ENCODE peak calls at places on chromosomes 12 and 14, in five cellular contexts. Z is K562, S is body of pancreas, A is breast epithelium, E is transverse colon. T is an unnamed sample. For H3K4me1, the result is how much of the 10 kb centered on the place peaks cover.

GRCh38 chr12:12700249-12700648 is 4.3 kb upstream of the GPR19 start:
- DNase-seq in E (no peak), S (no peak), A (no peak), Z (no peak), T (no peak)

GRCh38 chr14:31038521-31039166 is 12.5 kb upstream of the STRN3 start:
- DNase-seq in E (no peak), Z (peak), A (no peak), S (no peak), T (no peak)

GRCh38 chr14:55249423-55249822 is 21.8 kb upstream of the FBXO34 start:
- DNase-seq in S (no peak), A (no peak), Z (no peak), E (no peak), T (no peak)

GRCh38 chr14:73176673-73177072 is 40.4 kb downstream of the PSEN1 start:
- DNase-seq in E (no peak), S (no peak), A (no peak), Z (no peak), T (no peak)

GRCh38 chr14:33545696-33546095 is 405.2 kb downstream of the EGLN3 start:
- DNase-seq in E (no peak), Z (no peak), A (no peak), S (no peak), T (no peak)

GRCh38 chr12:109529618-109530300 is 43.5 kb downstream of the MMAB start:
- DNase-seq in E (no peak), A (no peak), Z (no peak), S (no peak), T (no peak)

GRCh38 chr12:79071498-79071897 is 206.9 kb downstream of the SYT1 start:
- DNase-seq in Z (no peak), A (no peak), S (no peak), E (no peak), T (no peak)

GRCh38 chr14:53354331-53354730 is 201.2 kb upstream of the DDHD1 start:
- DNase-seq in S (no peak), E (no peak), Z (no peak), A (no peak), T (no peak)

GRCh38 chr12:12214635-12215131 is 52.2 kb downstream of the LRP6 start:
- DNase-seq in A (no peak), E (no peak), S (no peak), Z (peak), T (no peak)

GRCh38 chr14:87628129-87628528 is 364.9 kb downstream of the GALC start:
- DNase-seq in S (peak), Z (no peak), A (no peak), E (no peak), T (no peak)

GRCh38 chr12:121937654-121938053 is 19.3 kb downstream of the CFAP251 start:
- DNase-seq in A (no peak), Z (no peak), E (no peak), S (no peak), T (no peak)

GRCh38 chr12:16095531-16096110 is 181.9 kb downstream of the SLC15A5 start:
- DNase-seq in E (no peak), S (no peak), Z (no peak), A (no peak), T (no peak)

GRCh38 chr14:54572316-54572715 is 5.4 kb downstream of the SAMD4A start:
- DNase-seq in A (no peak), E (no peak), Z (peak), S (no peak), T (no peak)

GRCh38 chr12:38399711-38400205 is 83.2 kb downstream of the ALG10B start:
- DNase-seq in A (no peak), Z (no peak), S (no peak), E (no peak), T (no peak)

GRCh38 chr14:102848830-102849521 is 71.7 kb downstream of the TRAF3 start:
- DNase-seq in Z (peak), S (peak), E (peak), A (no peak), T (peak)

GRCh38 chr14:65287264-65288131 is 125.0 kb upstream of the FUT8 start:
- DNase-seq in Z (no peak), E (peak), S (no peak), A (no peak), T (no peak)

GRCh38 chr14:93186461-93186860 is 1.3 kb downstream of the LYSET start:
- DNase-seq in Z (no peak), E (no peak), S (no peak), A (no peak), T (no peak)

DNA sequence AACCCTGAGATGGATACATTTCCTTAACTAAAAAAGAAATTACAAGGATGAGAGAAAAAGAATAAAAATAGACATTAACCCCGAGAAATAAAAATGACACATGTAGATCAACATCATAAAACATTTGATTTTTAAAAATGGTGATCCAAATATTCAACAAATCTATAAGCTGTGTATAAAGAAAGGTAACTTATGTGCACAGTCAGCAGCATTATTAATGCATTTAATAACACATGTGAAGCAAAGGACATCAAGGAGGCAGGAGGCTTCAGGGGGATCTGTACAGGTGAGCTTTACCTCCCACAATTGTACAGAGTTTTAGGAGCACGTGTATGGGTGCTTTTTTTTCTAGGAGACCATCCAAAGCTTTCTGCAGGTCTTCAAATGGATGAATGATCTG is 76.1 kb downstream of the MED13L start:
- DNase-seq in E (no peak), S (no peak), Z (no peak), A (no peak), T (no peak)
- H3K4me1 ChIP-seq in E (under half), S (under half), Z (under half), A (under half), T (half or more)

DNA sequence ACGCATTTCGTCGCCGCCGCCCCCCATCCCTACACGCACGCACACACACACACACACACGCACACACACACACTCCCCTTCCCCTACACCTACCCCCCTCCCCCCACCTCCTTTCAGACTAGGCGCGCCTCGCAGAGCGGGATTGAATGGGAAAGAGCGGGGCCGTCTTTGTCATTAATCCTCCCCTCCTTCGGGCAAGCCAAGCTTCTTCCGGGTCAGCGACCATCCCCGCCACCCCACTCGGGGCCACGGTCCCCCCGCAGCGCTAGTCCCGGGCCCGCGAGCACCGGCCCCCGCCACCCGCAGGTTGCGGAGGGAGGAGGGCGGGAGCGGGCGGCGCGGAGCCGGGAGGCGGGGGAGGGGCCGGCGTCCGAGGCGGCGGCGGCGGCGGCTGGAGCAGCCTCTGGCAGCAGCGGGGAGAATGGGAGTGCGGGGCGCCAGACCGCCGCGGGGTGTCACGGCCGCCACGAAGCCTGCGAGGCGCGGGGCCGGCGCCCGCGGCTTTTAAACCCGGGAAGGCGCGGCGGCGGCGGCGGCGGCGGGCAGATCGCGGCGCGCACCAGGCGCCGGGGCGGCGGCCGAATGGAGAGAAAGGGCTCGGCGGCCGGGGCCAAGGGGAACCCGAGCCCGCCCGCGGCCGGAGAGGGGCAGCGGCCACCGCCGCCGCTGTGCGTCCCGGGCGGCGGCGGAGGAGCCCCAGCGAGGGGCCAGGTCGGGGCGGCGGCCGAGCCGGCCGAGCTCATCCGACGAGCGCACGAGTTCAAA is at the start of gene TTC9:
- DNase-seq in S (peak), A (no peak), Z (peak), E (peak), T (peak)
- TF ChIP-seq POLR2A in S (no peak), A (no peak), Z (no peak), E (no peak), T (no peak)

GRCh38 chr12:124917841-124918621 is 3.6 kb upstream of the UBC start:
- DNase-seq in A (no peak), S (no peak), Z (peak), E (no peak), T (peak)
- H3K4me1 ChIP-seq in A (under half), S (under half), Z (under half), E (under half), T (under half)

DNA sequence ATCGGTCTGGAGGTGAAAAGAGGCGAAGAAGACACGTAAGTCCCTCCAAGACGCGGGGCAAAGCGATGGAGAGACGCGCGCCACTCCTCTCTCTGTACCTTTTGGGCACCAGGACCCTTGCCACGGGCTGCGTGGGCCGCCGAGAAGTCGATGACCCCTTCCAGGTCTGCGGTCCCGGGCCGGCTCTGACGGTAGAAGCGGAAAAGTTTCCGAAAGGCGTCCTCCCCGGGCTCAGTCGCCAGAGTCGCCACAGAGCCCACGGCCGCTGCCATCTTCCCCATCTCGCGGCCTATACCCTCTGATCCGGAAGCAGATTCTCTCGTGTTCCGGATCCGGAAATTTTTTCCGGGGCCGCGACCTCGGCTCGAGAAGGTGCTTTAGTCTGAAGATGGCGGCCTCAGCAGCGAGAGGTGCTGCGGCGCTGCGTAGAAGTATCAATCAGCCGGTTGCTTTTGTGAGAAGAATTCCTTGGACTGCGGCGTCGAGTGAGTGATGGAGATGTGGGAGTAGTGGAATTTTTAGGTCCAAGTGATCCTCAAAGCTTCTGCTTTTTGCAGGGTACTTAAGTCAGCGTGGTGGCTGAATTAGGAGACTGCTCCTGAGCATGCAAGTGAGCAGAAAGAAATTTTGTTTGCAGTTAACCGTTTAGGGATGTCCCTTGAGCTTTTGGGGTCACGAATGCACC is at the start of the genes ALKBH1 and SLIRP:
- DNase-seq in S (peak), A (peak), E (peak), Z (peak), T (peak)
- TF ChIP-seq POLR2A in S (no peak), A (peak), E (peak), Z (peak), T (peak)

DNA sequence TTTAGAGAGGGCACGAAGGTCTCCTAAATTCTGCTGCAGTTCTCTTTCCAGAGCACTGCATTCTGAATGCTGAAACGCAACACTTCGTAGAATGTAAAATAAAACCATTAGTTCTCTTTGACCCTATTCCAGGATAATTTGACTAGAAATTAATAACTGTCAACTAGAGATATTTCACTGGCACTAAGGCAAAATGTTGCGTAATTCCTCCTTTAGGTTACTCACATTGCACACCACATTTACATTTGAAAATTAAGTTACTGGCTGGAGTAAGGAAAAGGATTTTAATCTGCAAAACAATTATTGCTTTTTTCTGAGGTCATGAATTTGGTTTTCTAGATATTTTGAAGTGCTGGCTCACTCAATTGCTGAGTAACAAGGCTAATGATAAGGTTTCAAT is 58.0 kb upstream of the TRHDE start:
- DNase-seq in E (no peak), S (no peak), Z (no peak), A (no peak), T (no peak)
- H3K4me1 ChIP-seq in E (under half), S (under half), Z (under half), A (under half), T (under half)

T was measured in gastrocnemius medialis.